ENCODE peak calls at places on chromosomes 16 and 17, in six cellular contexts. One of them, this sample, is unnamed.

GRCh38 chr17:4199818-4200402 is 56.9 kb downstream of the CYB5D2 start:
- DNase-seq in mesenchymal stem cell: peak; percentile 59
- DNase-seq in IMR-90: peak; percentile 42
- DNase-seq in trophoblast cell: no peak
- DNase-seq in neuronal stem cell: peak; percentile 39
- DNase-seq in H1: no peak
- DNase-seq in this sample: peak; percentile 58

GRCh38 chr16:81175325-81175891 is 63.1 kb upstream of the BCO1 start:
- DNase-seq in mesenchymal stem cell: peak; percentile 70
- DNase-seq in neuronal stem cell: no peak
- DNase-seq in H1: no peak
- DNase-seq in IMR-90: peak; percentile 84
- DNase-seq in trophoblast cell: peak; percentile 80
- DNase-seq in this sample: no peak

GRCh38 chr17:80284631-80285030 is 24.0 kb downstream of the RNF213 start:
- DNase-seq in neuronal stem cell: no peak
- DNase-seq in mesenchymal stem cell: no peak
- DNase-seq in IMR-90: no peak
- DNase-seq in H1: no peak
- DNase-seq in trophoblast cell: no peak
- DNase-seq in this sample: peak; percentile 78

GRCh38 chr17:70905796-70906195 is 736.5 kb downstream of the KCNJ2 start:
- DNase-seq in IMR-90: peak; percentile 100
- DNase-seq in mesenchymal stem cell: peak; percentile 98
- DNase-seq in neuronal stem cell: no peak
- DNase-seq in H1: no peak
- DNase-seq in trophoblast cell: no peak
- DNase-seq in this sample: no peak

GRCh38 chr16:88351521-88352101 is 31.1 kb upstream of the ZNF469 start:
- DNase-seq in trophoblast cell: no peak
- DNase-seq in mesenchymal stem cell: no peak
- DNase-seq in neuronal stem cell: no peak
- DNase-seq in IMR-90: no peak
- DNase-seq in H1: no peak
- DNase-seq in this sample: no peak

GRCh38 chr17:80738406-80738805 is 193.8 kb downstream of the RPTOR start:
- DNase-seq in trophoblast cell: no peak
- DNase-seq in H1: no peak
- DNase-seq in IMR-90: no peak
- DNase-seq in mesenchymal stem cell: no peak
- DNase-seq in neuronal stem cell: no peak
- DNase-seq in this sample: no peak

GRCh38 chr17:77427471-77427991 is 286.8 kb downstream of the SEC14L1 start:
- DNase-seq in H1: no peak
- DNase-seq in mesenchymal stem cell: peak; percentile 90
- DNase-seq in trophoblast cell: no peak
- DNase-seq in neuronal stem cell: no peak
- DNase-seq in IMR-90: peak; percentile 89
- DNase-seq in this sample: no peak

GRCh38 chr17:72380120-72380519 is 259.3 kb downstream of the SOX9 start:
- DNase-seq in IMR-90: no peak
- DNase-seq in mesenchymal stem cell: no peak
- DNase-seq in trophoblast cell: no peak
- DNase-seq in neuronal stem cell: no peak
- DNase-seq in H1: no peak
- DNase-seq in this sample: no peak

GRCh38 chr16:46569231-46569735 is 51.9 kb downstream of the SHCBP1 start:
- DNase-seq in H1: no peak
- DNase-seq in neuronal stem cell: no peak
- DNase-seq in mesenchymal stem cell: no peak
- DNase-seq in IMR-90: no peak
- DNase-seq in trophoblast cell: no peak
- DNase-seq in this sample: peak; percentile 35

GRCh38 chr16:19853132-19853972 is 31.3 kb downstream of the GPRC5B start:
- DNase-seq in trophoblast cell: peak; percentile 82
- DNase-seq in neuronal stem cell: no peak
- DNase-seq in H1: no peak
- DNase-seq in IMR-90: no peak
- DNase-seq in mesenchymal stem cell: no peak
- DNase-seq in this sample: no peak
- H3K14ac ChIP-seq in trophoblast cell: no peak overlapping the region
- H3K14ac ChIP-seq in neuronal stem cell: no peak overlapping the region
- H3K14ac ChIP-seq in H1: no peak overlapping the region
- H3K14ac ChIP-seq in IMR-90: no peak overlapping the region
- H3K14ac ChIP-seq in mesenchymal stem cell: no peak overlapping the region
- H3K14ac ChIP-seq in this sample: no peak overlapping the region

DNA sequence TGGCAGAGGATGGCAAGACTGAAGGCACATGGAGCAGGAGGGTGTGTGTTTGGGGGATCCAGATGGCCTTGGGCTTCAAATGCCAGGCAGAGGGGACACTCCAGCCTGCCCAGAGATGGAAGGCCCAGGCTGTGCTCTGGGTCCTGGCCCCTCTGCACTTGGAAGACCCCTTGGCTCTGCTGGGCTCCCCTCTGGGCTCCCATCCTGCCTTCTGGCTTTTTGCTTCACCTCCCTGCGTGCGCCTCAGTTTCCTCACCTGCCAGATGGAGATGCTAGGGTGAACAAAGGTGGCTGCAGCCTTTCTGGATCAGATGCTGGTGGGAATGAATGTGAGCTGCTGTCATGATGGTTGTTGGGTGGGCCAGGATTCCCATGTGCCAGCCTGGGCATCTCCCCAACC is 3.0 kb downstream of the SNN start:
- DNase-seq in mesenchymal stem cell: no peak
- DNase-seq in neuronal stem cell: no peak
- DNase-seq in H1: no peak
- DNase-seq in trophoblast cell: no peak
- DNase-seq in IMR-90: no peak
- DNase-seq in this sample: no peak
- H3K14ac ChIP-seq in mesenchymal stem cell: no peak overlapping the region
- H3K14ac ChIP-seq in neuronal stem cell: no peak overlapping the region
- H3K14ac ChIP-seq in H1: no peak overlapping the region
- H3K14ac ChIP-seq in trophoblast cell: no peak overlapping the region
- H3K14ac ChIP-seq in IMR-90: no peak overlapping the region
- H3K14ac ChIP-seq in this sample: no peak overlapping the region

GRCh38 chr17:65088621-65089385 is 32.3 kb upstream of the GNA13 start:
- DNase-seq in IMR-90: no peak
- DNase-seq in mesenchymal stem cell: no peak
- DNase-seq in H1: no peak
- DNase-seq in trophoblast cell: peak; percentile 59
- DNase-seq in neuronal stem cell: no peak
- DNase-seq in this sample: no peak
- H3K14ac ChIP-seq in IMR-90: no peak overlapping the region
- H3K14ac ChIP-seq in mesenchymal stem cell: no peak overlapping the region
- H3K14ac ChIP-seq in H1: no peak overlapping the region
- H3K14ac ChIP-seq in trophoblast cell: no peak overlapping the region
- H3K14ac ChIP-seq in neuronal stem cell: no peak overlapping the region
- H3K14ac ChIP-seq in this sample: no peak overlapping the region

GRCh38 chr17:64252831-64253230 is 10.2 kb downstream of the TEX2 start:
- DNase-seq in mesenchymal stem cell: no peak
- DNase-seq in H1: no peak
- DNase-seq in trophoblast cell: peak; percentile 54
- DNase-seq in IMR-90: peak; percentile 30
- DNase-seq in neuronal stem cell: no peak
- DNase-seq in this sample: no peak

GRCh38 chr17:64250211-64250835 is 12.7 kb downstream of the TEX2 start:
- DNase-seq in H1: no peak
- DNase-seq in IMR-90: no peak
- DNase-seq in neuronal stem cell: no peak
- DNase-seq in trophoblast cell: no peak
- DNase-seq in mesenchymal stem cell: no peak
- DNase-seq in this sample: no peak

GRCh38 chr17:64254755-64255154 is 8.3 kb downstream of the TEX2 start:
- DNase-seq in mesenchymal stem cell: no peak
- DNase-seq in trophoblast cell: peak; percentile 64
- DNase-seq in IMR-90: no peak
- DNase-seq in H1: no peak
- DNase-seq in neuronal stem cell: no peak
- DNase-seq in this sample: no peak

GRCh38 chr17:64255764-64256163 is 7.3 kb downstream of the TEX2 start:
- DNase-seq in IMR-90: no peak
- DNase-seq in trophoblast cell: peak; percentile 96
- DNase-seq in mesenchymal stem cell: no peak
- DNase-seq in H1: no peak
- DNase-seq in neuronal stem cell: no peak
- DNase-seq in this sample: no peak

DNA sequence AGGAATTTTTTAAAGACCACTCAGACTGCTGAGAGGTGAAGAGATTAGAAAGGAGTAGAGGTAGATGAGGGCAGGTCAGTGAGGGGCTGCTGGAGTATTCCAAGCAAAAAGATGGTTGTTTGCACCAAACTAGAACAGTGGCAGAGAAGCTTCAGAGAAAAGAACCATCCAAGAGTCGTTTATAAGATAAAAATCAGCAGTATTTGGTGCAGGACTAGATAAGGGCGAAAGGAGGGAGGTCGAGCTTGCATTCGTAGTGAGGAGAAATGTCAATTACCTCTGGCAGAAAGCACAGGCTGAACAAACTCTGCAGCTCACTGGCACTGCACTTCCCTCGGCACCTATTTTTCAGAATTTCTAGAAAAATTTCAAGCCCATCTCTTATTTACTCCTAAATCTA is 9.6 kb downstream of the TEX2 start:
- DNase-seq in neuronal stem cell: no peak
- DNase-seq in H1: no peak
- DNase-seq in trophoblast cell: no peak
- DNase-seq in mesenchymal stem cell: no peak
- DNase-seq in IMR-90: no peak
- DNase-seq in this sample: no peak
- H3K14ac ChIP-seq in neuronal stem cell: no peak overlapping the region
- H3K14ac ChIP-seq in H1: no peak overlapping the region
- H3K14ac ChIP-seq in trophoblast cell: no peak overlapping the region
- H3K14ac ChIP-seq in mesenchymal stem cell: no peak overlapping the region
- H3K14ac ChIP-seq in IMR-90: no peak overlapping the region
- H3K14ac ChIP-seq in this sample: no peak overlapping the region

GRCh38 chr16:49578435-49579024 is 204.9 kb downstream of the C16orf78 start:
- DNase-seq in H1: no peak
- DNase-seq in neuronal stem cell: no peak
- DNase-seq in IMR-90: no peak
- DNase-seq in mesenchymal stem cell: no peak
- DNase-seq in trophoblast cell: no peak
- DNase-seq in this sample: no peak

GRCh38 chr16:49576941-49577340 is 203.3 kb downstream of the C16orf78 start:
- DNase-seq in H1: no peak
- DNase-seq in trophoblast cell: no peak
- DNase-seq in IMR-90: no peak
- DNase-seq in neuronal stem cell: no peak
- DNase-seq in mesenchymal stem cell: no peak
- DNase-seq in this sample: no peak

GRCh38 chr16:49576173-49576494 is 202.5 kb downstream of the C16orf78 start:
- DNase-seq in H1: no peak
- DNase-seq in neuronal stem cell: no peak
- DNase-seq in IMR-90: no peak
- DNase-seq in mesenchymal stem cell: no peak
- DNase-seq in trophoblast cell: no peak
- DNase-seq in this sample: no peak

GRCh38 chr16:49575352-49576172 is 202.0 kb downstream of the C16orf78 start:
- DNase-seq in trophoblast cell: no peak
- DNase-seq in neuronal stem cell: no peak
- DNase-seq in H1: no peak
- DNase-seq in IMR-90: no peak
- DNase-seq in mesenchymal stem cell: no peak
- DNase-seq in this sample: peak; percentile 66

DNA sequence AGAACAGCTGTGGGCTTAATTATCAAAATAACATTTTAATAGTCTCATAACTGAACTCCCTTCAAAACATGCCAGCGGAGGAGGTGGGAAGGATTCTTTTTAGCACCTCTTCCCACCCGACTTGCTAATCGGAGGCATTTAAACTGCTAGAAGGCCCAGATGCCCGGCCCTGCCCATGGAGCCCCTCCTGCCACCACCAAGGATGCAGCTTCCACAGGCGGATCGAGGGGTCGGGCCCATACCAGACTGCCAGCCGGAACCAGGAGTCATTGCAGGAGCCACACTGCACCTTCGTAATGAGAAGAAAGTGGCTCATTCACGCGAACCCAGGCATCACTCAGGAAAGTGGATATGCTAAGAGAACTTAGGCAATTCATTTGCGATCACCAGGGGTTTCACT is 201.2 kb downstream of the C16orf78 start:
- DNase-seq in mesenchymal stem cell: no peak
- DNase-seq in trophoblast cell: no peak
- DNase-seq in H1: no peak
- DNase-seq in IMR-90: no peak
- DNase-seq in neuronal stem cell: no peak
- DNase-seq in this sample: no peak
- H3K14ac ChIP-seq in mesenchymal stem cell: no peak overlapping the region
- H3K14ac ChIP-seq in trophoblast cell: no peak overlapping the region
- H3K14ac ChIP-seq in H1: no peak overlapping the region
- H3K14ac ChIP-seq in IMR-90: no peak overlapping the region
- H3K14ac ChIP-seq in neuronal stem cell: peak overlapping the region; percentile 78
- H3K14ac ChIP-seq in this sample: peak overlapping the region; percentile 50

DNA sequence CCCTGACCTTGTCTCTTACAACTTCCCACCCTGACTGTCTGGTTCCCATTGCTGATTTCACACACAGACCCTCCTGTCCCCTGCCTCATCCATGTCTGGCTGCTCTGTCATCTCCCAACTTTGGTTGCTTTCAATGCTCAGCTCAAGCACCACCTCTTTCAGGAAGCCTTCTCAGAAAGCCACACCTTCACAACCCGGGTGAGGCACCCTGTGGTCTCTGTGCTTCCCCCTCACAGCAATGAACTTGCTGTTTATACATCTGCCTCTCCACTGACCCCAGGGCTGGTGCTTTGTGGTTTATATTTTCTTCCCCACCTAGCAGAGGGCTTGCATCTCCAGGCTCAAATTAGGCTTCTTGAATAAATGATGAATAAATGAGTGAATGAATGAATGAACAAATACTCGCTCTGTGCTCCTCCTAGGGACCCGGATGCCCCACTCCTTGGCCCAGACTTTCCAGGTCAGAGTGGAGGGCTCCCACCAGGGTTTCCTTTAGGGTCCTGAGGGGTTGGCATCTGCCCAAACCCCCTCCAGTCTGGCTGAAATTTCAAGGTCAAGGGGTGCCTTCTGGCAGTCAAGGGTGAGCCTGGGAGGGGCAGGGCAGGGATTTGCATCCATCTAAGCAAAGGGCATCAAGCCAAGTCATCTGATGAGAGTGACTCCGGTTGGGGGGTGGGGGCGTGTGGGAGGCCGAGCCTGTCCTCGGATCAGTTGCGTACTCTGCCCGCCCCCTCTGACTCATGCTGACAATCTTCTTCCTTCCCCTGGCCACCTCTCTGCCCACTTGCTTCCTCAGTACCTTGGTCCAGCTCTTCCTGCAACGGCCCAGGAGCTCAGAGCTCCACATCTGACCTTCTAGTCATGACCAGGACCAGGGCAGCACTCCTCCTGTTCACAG is at the start of gene ITGAX:
- DNase-seq in neuronal stem cell: no peak
- DNase-seq in IMR-90: peak; percentile 20
- DNase-seq in mesenchymal stem cell: no peak
- DNase-seq in H1: no peak
- DNase-seq in trophoblast cell: no peak
- DNase-seq in this sample: peak; percentile 45
- H3K14ac ChIP-seq in neuronal stem cell: peak within 1 kb of the TSS; percentile 58
- H3K14ac ChIP-seq in IMR-90: no peak within 1 kb of the TSS
- H3K14ac ChIP-seq in mesenchymal stem cell: no peak within 1 kb of the TSS
- H3K14ac ChIP-seq in H1: no peak within 1 kb of the TSS
- H3K14ac ChIP-seq in trophoblast cell: no peak within 1 kb of the TSS
- H3K14ac ChIP-seq in this sample: no peak within 1 kb of the TSS

DNA sequence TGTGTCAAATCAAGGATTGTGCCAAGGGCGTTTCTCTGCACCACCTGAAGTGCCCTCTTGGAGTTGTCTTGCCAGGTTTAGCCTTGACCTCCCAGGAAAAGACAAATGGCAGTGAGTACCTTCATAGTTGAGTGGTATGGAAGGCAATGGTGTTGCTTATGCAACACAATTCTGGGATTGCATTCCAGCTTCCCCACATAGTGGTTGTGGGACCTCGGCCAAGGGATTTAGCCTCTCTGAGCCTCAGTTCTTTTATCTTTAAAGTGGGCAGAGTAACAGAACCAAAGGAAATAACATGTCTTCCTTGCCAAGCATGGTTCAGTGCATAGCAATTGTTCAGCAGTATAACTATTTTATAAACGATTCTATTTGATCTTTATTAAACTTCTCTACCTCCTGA is 49.4 kb downstream of the CCDC42 start:
- DNase-seq in neuronal stem cell: no peak
- DNase-seq in trophoblast cell: no peak
- DNase-seq in IMR-90: no peak
- DNase-seq in mesenchymal stem cell: no peak
- DNase-seq in H1: no peak
- DNase-seq in this sample: no peak
- H3K14ac ChIP-seq in neuronal stem cell: no peak overlapping the region
- H3K14ac ChIP-seq in trophoblast cell: peak overlapping the region; percentile 13
- H3K14ac ChIP-seq in IMR-90: peak overlapping the region; percentile 37
- H3K14ac ChIP-seq in mesenchymal stem cell: no peak overlapping the region
- H3K14ac ChIP-seq in H1: no peak overlapping the region
- H3K14ac ChIP-seq in this sample: no peak overlapping the region

This sample was measured in H9.